ENCODE peak calls at places on chromosomes 13 and 19, in six cellular contexts. One of them, this sample, is unnamed.

GRCh38 chr13:53821632-53822031 is 793.0 kb downstream of the OLFM4 start:
- DNase-seq in cardiac muscle cell: no peak
- DNase-seq in T-helper 1 cell: no peak
- DNase-seq in dorsolateral prefrontal cortex: peak
- DNase-seq in nephron progenitor cell: no peak
- DNase-seq in B cell: no peak
- DNase-seq in this sample: no peak

GRCh38 chr13:77696863-77697207 is 652 bp upstream of the SLAIN1 start:
- DNase-seq in cardiac muscle cell: no peak
- DNase-seq in T-helper 1 cell: no peak
- DNase-seq in dorsolateral prefrontal cortex: no peak
- DNase-seq in nephron progenitor cell: no peak
- DNase-seq in B cell: no peak
- DNase-seq in this sample: no peak

GRCh38 chr13:111897846-111898215 is 169.1 kb upstream of the SOX1 start:
- DNase-seq in cardiac muscle cell: no peak
- DNase-seq in T-helper 1 cell: no peak
- DNase-seq in dorsolateral prefrontal cortex: no peak
- DNase-seq in nephron progenitor cell: no peak
- DNase-seq in B cell: no peak
- DNase-seq in this sample: no peak

GRCh38 chr13:27923794-27924528 is 4.2 kb downstream of the PDX1 start:
- DNase-seq in cardiac muscle cell: no peak
- DNase-seq in T-helper 1 cell: no peak
- DNase-seq in dorsolateral prefrontal cortex: no peak
- DNase-seq in nephron progenitor cell: peak
- DNase-seq in B cell: no peak
- DNase-seq in this sample: no peak

GRCh38 chr19:8501547-8501946 is 893 bp downstream of the PRAM1 start:
- DNase-seq in cardiac muscle cell: no peak
- DNase-seq in T-helper 1 cell: no peak
- DNase-seq in dorsolateral prefrontal cortex: no peak
- DNase-seq in nephron progenitor cell: no peak
- DNase-seq in B cell: no peak
- DNase-seq in this sample: no peak

GRCh38 chr19:30312582-30313352 is 59.4 kb upstream of the ZNF536 start:
- DNase-seq in cardiac muscle cell: no peak
- DNase-seq in T-helper 1 cell: no peak
- DNase-seq in dorsolateral prefrontal cortex: no peak
- DNase-seq in nephron progenitor cell: no peak
- DNase-seq in B cell: no peak
- DNase-seq in this sample: no peak

GRCh38 chr13:46721054-46721453 is 75.9 kb downstream of the ESD start:
- DNase-seq in cardiac muscle cell: peak
- DNase-seq in T-helper 1 cell: peak
- DNase-seq in dorsolateral prefrontal cortex: peak
- DNase-seq in nephron progenitor cell: peak
- DNase-seq in B cell: peak
- DNase-seq in this sample: peak

GRCh38 chr19:23281663-23282276 is 31.6 kb upstream of the ZNF724 start:
- DNase-seq in cardiac muscle cell: no peak
- DNase-seq in T-helper 1 cell: no peak
- DNase-seq in dorsolateral prefrontal cortex: no peak
- DNase-seq in nephron progenitor cell: no peak
- DNase-seq in B cell: no peak
- DNase-seq in this sample: no peak

GRCh38 chr19:16714702-16715294 is 4.8 kb upstream of the NWD1 start:
- DNase-seq in cardiac muscle cell: peak
- DNase-seq in T-helper 1 cell: peak
- DNase-seq in dorsolateral prefrontal cortex: peak
- DNase-seq in nephron progenitor cell: peak
- DNase-seq in B cell: peak
- DNase-seq in this sample: peak

GRCh38 chr13:48235100-48235813 is 2.3 kb downstream of the ITM2B start:
- DNase-seq in cardiac muscle cell: peak
- DNase-seq in T-helper 1 cell: no peak
- DNase-seq in dorsolateral prefrontal cortex: no peak
- DNase-seq in nephron progenitor cell: peak
- DNase-seq in B cell: no peak
- DNase-seq in this sample: no peak

GRCh38 chr13:40665061-40665753 is 1.2 kb downstream of the FOXO1 start:
- DNase-seq in cardiac muscle cell: peak
- DNase-seq in T-helper 1 cell: peak
- DNase-seq in dorsolateral prefrontal cortex: no peak
- DNase-seq in nephron progenitor cell: peak
- DNase-seq in B cell: peak
- DNase-seq in this sample: peak

GRCh38 chr19:10044390-10044789 is 31.1 kb downstream of the RDH8 start:
- DNase-seq in cardiac muscle cell: no peak
- DNase-seq in T-helper 1 cell: no peak
- DNase-seq in dorsolateral prefrontal cortex: no peak
- DNase-seq in nephron progenitor cell: no peak
- DNase-seq in B cell: no peak
- DNase-seq in this sample: no peak

GRCh38 chr13:106610511-106610910 is 42.6 kb upstream of the ARGLU1 start:
- DNase-seq in cardiac muscle cell: no peak
- DNase-seq in T-helper 1 cell: no peak
- DNase-seq in dorsolateral prefrontal cortex: no peak
- DNase-seq in nephron progenitor cell: no peak
- DNase-seq in B cell: no peak
- DNase-seq in this sample: no peak

GRCh38 chr19:11781295-11782057 is 14.7 kb downstream of the ZNF441 start:
- DNase-seq in cardiac muscle cell: no peak
- DNase-seq in T-helper 1 cell: no peak
- DNase-seq in dorsolateral prefrontal cortex: no peak
- DNase-seq in nephron progenitor cell: no peak
- DNase-seq in B cell: no peak
- DNase-seq in this sample: no peak

GRCh38 chr19:13024958-13025653 is 29.8 kb downstream of the NFIX start:
- DNase-seq in cardiac muscle cell: no peak
- DNase-seq in T-helper 1 cell: no peak
- DNase-seq in dorsolateral prefrontal cortex: no peak
- DNase-seq in nephron progenitor cell: no peak
- DNase-seq in B cell: no peak
- DNase-seq in this sample: no peak

GRCh38 chr13:86932935-86933334 is 738.2 kb upstream of the SLITRK5 start:
- DNase-seq in cardiac muscle cell: peak
- DNase-seq in T-helper 1 cell: no peak
- DNase-seq in dorsolateral prefrontal cortex: no peak
- DNase-seq in nephron progenitor cell: no peak
- DNase-seq in B cell: no peak
- DNase-seq in this sample: no peak

GRCh38 chr13:31063734-31064133 is 98.0 kb downstream of the HSPH1 start:
- DNase-seq in cardiac muscle cell: no peak
- DNase-seq in T-helper 1 cell: no peak
- DNase-seq in dorsolateral prefrontal cortex: no peak
- DNase-seq in nephron progenitor cell: no peak
- DNase-seq in B cell: no peak
- DNase-seq in this sample: no peak

GRCh38 chr13:32639502-32640105 is 53.4 kb downstream of the PDS5B start:
- DNase-seq in cardiac muscle cell: peak
- DNase-seq in T-helper 1 cell: peak
- DNase-seq in dorsolateral prefrontal cortex: peak
- DNase-seq in nephron progenitor cell: peak
- DNase-seq in B cell: peak
- DNase-seq in this sample: peak